ENCODE peak calls at places on chromosomes 1 and 21, in nine cellular contexts. One of them, this sample, is unnamed.

GRCh38 chr1:109502368-109502851 is 7.1 kb downstream of the AMIGO1 start:
- DNase-seq in astrocyte of the spinal cord: no peak
- DNase-seq in kidney epithelial cell: no peak
- DNase-seq in HFF-Myc: no peak
- DNase-seq in gastrocnemius medialis: no peak
- DNase-seq in stomach: no peak
- DNase-seq in suprapubic skin: no peak
- DNase-seq in A549: no peak
- DNase-seq in fibroblast of pulmonary artery: no peak
- DNase-seq in this sample: no peak

GRCh38 chr1:50880373-50880772 is 79.7 kb downstream of the FAF1 start:
- DNase-seq in astrocyte of the spinal cord: no peak
- DNase-seq in kidney epithelial cell: no peak
- DNase-seq in HFF-Myc: no peak
- DNase-seq in gastrocnemius medialis: no peak
- DNase-seq in stomach: no peak
- DNase-seq in suprapubic skin: no peak
- DNase-seq in A549: no peak
- DNase-seq in fibroblast of pulmonary artery: no peak
- DNase-seq in this sample: peak

GRCh38 chr1:150560986-150561829 is 12.0 kb downstream of the ADAMTSL4 start:
- DNase-seq in astrocyte of the spinal cord: peak
- DNase-seq in kidney epithelial cell: peak
- DNase-seq in HFF-Myc: peak
- DNase-seq in gastrocnemius medialis: peak
- DNase-seq in stomach: peak
- DNase-seq in suprapubic skin: peak
- DNase-seq in A549: peak
- DNase-seq in fibroblast of pulmonary artery: peak
- DNase-seq in this sample: peak

GRCh38 chr1:57474097-57474750 is 50.4 kb upstream of the DAB1 start:
- DNase-seq in astrocyte of the spinal cord: peak
- DNase-seq in kidney epithelial cell: no peak
- DNase-seq in HFF-Myc: no peak
- DNase-seq in gastrocnemius medialis: no peak
- DNase-seq in stomach: no peak
- DNase-seq in suprapubic skin: no peak
- DNase-seq in A549: no peak
- DNase-seq in fibroblast of pulmonary artery: peak
- DNase-seq in this sample: peak

GRCh38 chr1:107250169-107250568 is 109.3 kb downstream of the NTNG1 start:
- DNase-seq in astrocyte of the spinal cord: no peak
- DNase-seq in kidney epithelial cell: peak
- DNase-seq in HFF-Myc: no peak
- DNase-seq in gastrocnemius medialis: no peak
- DNase-seq in stomach: no peak
- DNase-seq in suprapubic skin: no peak
- DNase-seq in A549: no peak
- DNase-seq in fibroblast of pulmonary artery: no peak
- DNase-seq in this sample: no peak

GRCh38 chr1:54249798-54250497 is 50.0 kb downstream of the MRPL37 start:
- DNase-seq in astrocyte of the spinal cord: peak
- DNase-seq in kidney epithelial cell: no peak
- DNase-seq in HFF-Myc: no peak
- DNase-seq in gastrocnemius medialis: peak
- DNase-seq in stomach: no peak
- DNase-seq in suprapubic skin: no peak
- DNase-seq in A549: peak
- DNase-seq in fibroblast of pulmonary artery: peak
- DNase-seq in this sample: peak

GRCh38 chr1:230713915-230714764 is at the start of gene AGT:
- DNase-seq in astrocyte of the spinal cord: peak
- DNase-seq in kidney epithelial cell: peak
- DNase-seq in HFF-Myc: peak
- DNase-seq in gastrocnemius medialis: peak
- DNase-seq in stomach: peak
- DNase-seq in suprapubic skin: peak
- DNase-seq in A549: no peak
- DNase-seq in fibroblast of pulmonary artery: peak
- DNase-seq in this sample: peak

GRCh38 chr1:8911416-8912309 is 33.2 kb upstream of the ENO1 start:
- DNase-seq in astrocyte of the spinal cord: peak
- DNase-seq in kidney epithelial cell: no peak
- DNase-seq in HFF-Myc: no peak
- DNase-seq in gastrocnemius medialis: no peak
- DNase-seq in stomach: no peak
- DNase-seq in suprapubic skin: no peak
- DNase-seq in A549: peak
- DNase-seq in fibroblast of pulmonary artery: no peak
- DNase-seq in this sample: no peak

GRCh38 chr1:29975036-29975694 is 738.8 kb downstream of the PTPRU start:
- DNase-seq in astrocyte of the spinal cord: peak
- DNase-seq in kidney epithelial cell: no peak
- DNase-seq in HFF-Myc: peak
- DNase-seq in gastrocnemius medialis: no peak
- DNase-seq in stomach: no peak
- DNase-seq in suprapubic skin: no peak
- DNase-seq in A549: peak
- DNase-seq in fibroblast of pulmonary artery: peak
- DNase-seq in this sample: peak

GRCh38 chr21:44082648-44083436 is 24.4 kb upstream of the PWP2 start:
- DNase-seq in astrocyte of the spinal cord: no peak
- DNase-seq in kidney epithelial cell: no peak
- DNase-seq in HFF-Myc: no peak
- DNase-seq in gastrocnemius medialis: no peak
- DNase-seq in stomach: peak
- DNase-seq in suprapubic skin: peak
- DNase-seq in A549: no peak
- DNase-seq in fibroblast of pulmonary artery: no peak
- DNase-seq in this sample: no peak

GRCh38 chr1:232016636-232017035 is 390.0 kb downstream of the DISC1 start:
- DNase-seq in astrocyte of the spinal cord: peak
- DNase-seq in kidney epithelial cell: no peak
- DNase-seq in HFF-Myc: no peak
- DNase-seq in gastrocnemius medialis: no peak
- DNase-seq in stomach: no peak
- DNase-seq in suprapubic skin: no peak
- DNase-seq in A549: no peak
- DNase-seq in fibroblast of pulmonary artery: no peak
- DNase-seq in this sample: peak

GRCh38 chr1:18069903-18070302 is 37.7 kb upstream of the IGSF21 start:
- DNase-seq in astrocyte of the spinal cord: no peak
- DNase-seq in kidney epithelial cell: no peak
- DNase-seq in HFF-Myc: no peak
- DNase-seq in gastrocnemius medialis: no peak
- DNase-seq in stomach: no peak
- DNase-seq in suprapubic skin: no peak
- DNase-seq in A549: no peak
- DNase-seq in fibroblast of pulmonary artery: no peak
- DNase-seq in this sample: no peak

GRCh38 chr1:29632436-29633270 is 396.3 kb downstream of the PTPRU start:
- DNase-seq in astrocyte of the spinal cord: no peak
- DNase-seq in kidney epithelial cell: no peak
- DNase-seq in HFF-Myc: no peak
- DNase-seq in gastrocnemius medialis: no peak
- DNase-seq in stomach: no peak
- DNase-seq in suprapubic skin: no peak
- DNase-seq in A549: no peak
- DNase-seq in fibroblast of pulmonary artery: no peak
- DNase-seq in this sample: no peak

GRCh38 chr1:2355408-2356261 is 35.7 kb downstream of the MORN1 start:
- DNase-seq in astrocyte of the spinal cord: no peak
- DNase-seq in kidney epithelial cell: no peak
- DNase-seq in HFF-Myc: no peak
- DNase-seq in gastrocnemius medialis: no peak
- DNase-seq in stomach: no peak
- DNase-seq in suprapubic skin: no peak
- DNase-seq in A549: no peak
- DNase-seq in fibroblast of pulmonary artery: no peak
- DNase-seq in this sample: no peak

GRCh38 chr21:36188081-36188681 is 31.6 kb downstream of the DOP1B start:
- DNase-seq in astrocyte of the spinal cord: no peak
- DNase-seq in kidney epithelial cell: no peak
- DNase-seq in HFF-Myc: no peak
- DNase-seq in gastrocnemius medialis: peak
- DNase-seq in stomach: peak
- DNase-seq in suprapubic skin: peak
- DNase-seq in A549: peak
- DNase-seq in fibroblast of pulmonary artery: no peak
- DNase-seq in this sample: no peak

GRCh38 chr1:11979818-11980675 is at the start of gene MFN2:
- DNase-seq in astrocyte of the spinal cord: peak
- DNase-seq in kidney epithelial cell: peak
- DNase-seq in HFF-Myc: peak
- DNase-seq in gastrocnemius medialis: peak
- DNase-seq in stomach: peak
- DNase-seq in suprapubic skin: peak
- DNase-seq in A549: peak
- DNase-seq in fibroblast of pulmonary artery: peak
- DNase-seq in this sample: peak

GRCh38 chr1:11980676-11980972 is 380 bp downstream of the MFN2 start:
- DNase-seq in astrocyte of the spinal cord: no peak
- DNase-seq in kidney epithelial cell: no peak
- DNase-seq in HFF-Myc: no peak
- DNase-seq in gastrocnemius medialis: no peak
- DNase-seq in stomach: no peak
- DNase-seq in suprapubic skin: no peak
- DNase-seq in A549: no peak
- DNase-seq in fibroblast of pulmonary artery: no peak
- DNase-seq in this sample: no peak

GRCh38 chr1:11981378-11982009 is 1.2 kb downstream of the MFN2 start:
- DNase-seq in astrocyte of the spinal cord: no peak
- DNase-seq in kidney epithelial cell: no peak
- DNase-seq in HFF-Myc: no peak
- DNase-seq in gastrocnemius medialis: no peak
- DNase-seq in stomach: no peak
- DNase-seq in suprapubic skin: no peak
- DNase-seq in A549: no peak
- DNase-seq in fibroblast of pulmonary artery: no peak
- DNase-seq in this sample: no peak

GRCh38 chr1:11984121-11984520 is 3.9 kb downstream of the MFN2 start:
- DNase-seq in astrocyte of the spinal cord: no peak
- DNase-seq in kidney epithelial cell: no peak
- DNase-seq in HFF-Myc: no peak
- DNase-seq in gastrocnemius medialis: no peak
- DNase-seq in stomach: peak
- DNase-seq in suprapubic skin: no peak
- DNase-seq in A549: no peak
- DNase-seq in fibroblast of pulmonary artery: no peak
- DNase-seq in this sample: no peak

GRCh38 chr1:11982010-11982392 is 1.8 kb downstream of the MFN2 start:
- DNase-seq in astrocyte of the spinal cord: no peak
- DNase-seq in kidney epithelial cell: no peak
- DNase-seq in HFF-Myc: no peak
- DNase-seq in gastrocnemius medialis: no peak
- DNase-seq in stomach: no peak
- DNase-seq in suprapubic skin: no peak
- DNase-seq in A549: peak
- DNase-seq in fibroblast of pulmonary artery: peak
- DNase-seq in this sample: peak
- TF ChIP-seq CTCF in astrocyte of the spinal cord: peak
- TF ChIP-seq CTCF in kidney epithelial cell: no peak
- TF ChIP-seq CTCF in HFF-Myc: no peak
- TF ChIP-seq CTCF in gastrocnemius medialis: peak
- TF ChIP-seq CTCF in stomach: no peak
- TF ChIP-seq CTCF in suprapubic skin: peak
- TF ChIP-seq CTCF in A549: peak
- TF ChIP-seq CTCF in fibroblast of pulmonary artery: peak
- TF ChIP-seq CTCF in this sample: peak

DNA sequence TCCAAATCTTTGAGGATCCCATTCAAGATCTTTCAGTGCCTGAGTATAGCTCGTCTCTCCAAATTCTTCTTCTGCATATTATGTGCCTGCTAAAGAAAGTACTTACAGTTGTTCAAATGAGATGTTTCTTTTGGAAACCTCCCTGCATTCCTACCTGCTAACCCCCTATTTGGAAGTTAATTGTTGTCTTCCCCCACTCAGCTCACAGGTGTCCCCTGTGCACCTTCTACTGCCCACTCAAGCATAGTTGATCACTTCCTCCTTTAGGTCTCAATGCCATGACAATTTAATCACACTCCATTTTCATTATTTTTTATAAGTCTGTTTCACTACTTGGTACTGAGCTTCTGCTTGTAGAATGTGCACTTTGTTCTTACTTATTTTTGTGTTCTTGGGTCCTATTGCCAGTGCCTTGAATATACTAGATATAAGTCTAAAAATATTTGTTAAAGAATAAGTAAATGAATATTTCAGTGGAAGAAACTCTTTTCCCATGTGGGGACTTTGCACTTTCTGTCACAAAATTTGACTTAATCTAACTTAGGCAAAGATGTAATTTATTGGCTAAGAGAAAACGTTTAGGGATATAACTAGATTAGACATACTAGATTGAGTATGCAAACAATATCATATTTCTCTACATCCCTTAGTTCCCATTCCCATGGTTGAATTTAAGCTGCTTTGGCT is 16.2 kb upstream of the PTPRC start:
- DNase-seq in astrocyte of the spinal cord: no peak
- DNase-seq in kidney epithelial cell: no peak
- DNase-seq in HFF-Myc: no peak
- DNase-seq in gastrocnemius medialis: no peak
- DNase-seq in stomach: no peak
- DNase-seq in suprapubic skin: no peak
- DNase-seq in A549: no peak
- DNase-seq in fibroblast of pulmonary artery: no peak
- DNase-seq in this sample: no peak
- H3K4me3 ChIP-seq in astrocyte of the spinal cord: no peak
- H3K4me3 ChIP-seq in kidney epithelial cell: no peak
- H3K4me3 ChIP-seq in HFF-Myc: no peak
- H3K4me3 ChIP-seq in gastrocnemius medialis: no peak
- H3K4me3 ChIP-seq in stomach: no peak
- H3K4me3 ChIP-seq in suprapubic skin: no peak
- H3K4me3 ChIP-seq in A549: no peak
- H3K4me3 ChIP-seq in fibroblast of pulmonary artery: no peak
- H3K4me3 ChIP-seq in this sample: no peak

DNA sequence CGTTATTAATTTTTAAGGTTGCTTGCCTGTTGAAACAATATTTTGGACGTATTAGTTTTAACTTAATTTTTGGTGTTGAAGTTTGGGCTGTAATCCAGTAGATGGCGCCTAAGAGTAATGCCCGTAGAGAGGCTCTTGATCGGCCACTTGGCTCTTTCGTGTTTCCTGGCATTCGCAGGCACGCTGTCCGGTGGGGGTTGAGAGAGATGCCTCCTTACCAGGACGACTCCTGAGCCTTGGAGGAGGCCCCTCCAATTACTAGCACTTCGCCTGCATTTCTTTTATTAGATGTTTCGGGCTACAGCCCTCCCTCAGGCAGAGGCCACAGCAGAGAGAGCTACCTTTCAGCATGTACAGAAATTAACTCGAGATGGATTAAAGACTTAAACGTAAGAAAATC is 12.0 kb downstream of the OR2M4 start:
- DNase-seq in astrocyte of the spinal cord: peak
- DNase-seq in kidney epithelial cell: no peak
- DNase-seq in HFF-Myc: peak
- DNase-seq in gastrocnemius medialis: no peak
- DNase-seq in stomach: no peak
- DNase-seq in suprapubic skin: no peak
- DNase-seq in A549: peak
- DNase-seq in fibroblast of pulmonary artery: peak
- DNase-seq in this sample: peak
- TF ChIP-seq CTCF in astrocyte of the spinal cord: peak
- TF ChIP-seq CTCF in kidney epithelial cell: peak
- TF ChIP-seq CTCF in HFF-Myc: peak
- TF ChIP-seq CTCF in gastrocnemius medialis: no peak
- TF ChIP-seq CTCF in stomach: peak
- TF ChIP-seq CTCF in suprapubic skin: peak
- TF ChIP-seq CTCF in A549: no peak
- TF ChIP-seq CTCF in fibroblast of pulmonary artery: peak
- TF ChIP-seq CTCF in this sample: peak

GRCh38 chr1:91784616-91785015 is 101.3 kb downstream of the TGFBR3 start:
- DNase-seq in astrocyte of the spinal cord: no peak
- DNase-seq in kidney epithelial cell: no peak
- DNase-seq in HFF-Myc: no peak
- DNase-seq in gastrocnemius medialis: no peak
- DNase-seq in stomach: no peak
- DNase-seq in suprapubic skin: no peak
- DNase-seq in A549: no peak
- DNase-seq in fibroblast of pulmonary artery: no peak
- DNase-seq in this sample: no peak
- H3K4me3 ChIP-seq in astrocyte of the spinal cord: no peak
- H3K4me3 ChIP-seq in kidney epithelial cell: no peak
- H3K4me3 ChIP-seq in HFF-Myc: no peak
- H3K4me3 ChIP-seq in gastrocnemius medialis: no peak
- H3K4me3 ChIP-seq in stomach: no peak
- H3K4me3 ChIP-seq in suprapubic skin: no peak
- H3K4me3 ChIP-seq in A549: no peak
- H3K4me3 ChIP-seq in fibroblast of pulmonary artery: no peak
- H3K4me3 ChIP-seq in this sample: no peak